ENCODE peak calls at places on chromosomes 3 and 15, in five cellular contexts. E is NCI-H2081, G is fibroblast of mammary gland, Y is heart left ventricle, C is ureter. B is an unnamed sample.

GRCh38 chr3:71465371-71466007 is 118.0 kb downstream of the FOXP1 start:
- DNase-seq in E (no peak), G (no peak), Y (no peak), C (no peak), B (no peak)

GRCh38 chr15:63481105-63481810 is 23.1 kb upstream of the USP3 start:
- DNase-seq in E (no peak), G (peak), Y (no peak), C (no peak), B (no peak)

GRCh38 chr3:194532591-194532990 is 45.8 kb upstream of the ATP13A3 start:
- DNase-seq in E (no peak), G (peak), Y (no peak), C (no peak), B (no peak)

GRCh38 chr3:15121936-15122335 is 23.0 kb upstream of the RBSN start:
- DNase-seq in E (no peak), G (no peak), Y (no peak), C (no peak), B (no peak)

GRCh38 chr3:23002846-23003800 is 200.0 kb upstream of the UBE2E2 start:
- DNase-seq in E (peak), G (peak), Y (peak), C (peak), B (no peak)

GRCh38 chr3:94524102-94524922 is 461.5 kb downstream of the NSUN3 start:
- DNase-seq in E (no peak), G (no peak), Y (no peak), C (no peak), B (no peak)

GRCh38 chr15:39589193-39589814 is 8.4 kb downstream of the THBS1 start:
- DNase-seq in E (no peak), G (peak), Y (no peak), C (no peak), B (no peak)

GRCh38 chr3:179945569-179945968 is 91.2 kb downstream of the PEX5L start:
- DNase-seq in E (no peak), G (no peak), Y (no peak), C (no peak), B (no peak)

GRCh38 chr3:188152660-188153497 is 1.1 kb upstream of the LPP start:
- DNase-seq in E (peak), G (peak), Y (no peak), C (peak), B (peak)

GRCh38 chr15:34122771-34123183 is 20.9 kb downstream of the PGBD4 start:
- DNase-seq in E (no peak), G (peak), Y (no peak), C (no peak), B (no peak)

GRCh38 chr3:107209302-107210060 is 167.8 kb upstream of the CCDC54 start:
- DNase-seq in E (no peak), G (no peak), Y (no peak), C (no peak), B (no peak)

GRCh38 chr3:61093364-61093763 is 157.9 kb downstream of the FHIT start:
- DNase-seq in E (no peak), G (no peak), Y (no peak), C (no peak), B (no peak)

GRCh38 chr15:50134524-50135024 is 15.5 kb upstream of the ATP8B4 start:
- DNase-seq in E (no peak), G (peak), Y (no peak), C (no peak), B (no peak)

GRCh38 chr3:10012106-10012505 is 14.1 kb upstream of the FANCD2 start:
- DNase-seq in E (no peak), G (no peak), Y (no peak), C (no peak), B (no peak)

GRCh38 chr3:159884661-159885402 is 103.8 kb upstream of the IL12A start:
- DNase-seq in E (peak), G (peak), Y (no peak), C (no peak), B (no peak)

B was measured in right atrium auricular region.